ENCODE peak calls at places on chromosomes 13 and 19, in nine cellular contexts. One of them, this sample, is unnamed.

GRCh38 chr19:6221878-6222746 is 57.7 kb downstream of the MLLT1 start:
- DNase-seq in A172: no peak
- DNase-seq in NCI-H1092 treated with DMSO at 0.1 percent for 48 hours: no peak
- DNase-seq in SHP77 treated with DMSO at 0.1 percent for 48 hours: no peak
- DNase-seq in left cardiac atrium: no peak
- DNase-seq in HT-29: no peak
- DNase-seq in body of pancreas: peak; percentile 29
- DNase-seq in HEK293T: no peak
- DNase-seq in iPS DF 19.7: no peak
- DNase-seq in this sample: no peak

GRCh38 chr19:47778954-47779351 is 450 bp downstream of the SELENOW start:
- DNase-seq in HT-29: peak; percentile 63
- DNase-seq in HEK293T: no peak
- DNase-seq in iPS DF 19.7: no peak
- DNase-seq in body of pancreas: no peak
- DNase-seq in A172: no peak
- DNase-seq in SHP77 treated with DMSO at 0.1 percent for 48 hours: no peak
- DNase-seq in left cardiac atrium: peak; percentile 39
- DNase-seq in NCI-H1092 treated with DMSO at 0.1 percent for 48 hours: no peak
- DNase-seq in this sample: no peak

GRCh38 chr19:8887364-8887763 is 55.2 kb downstream of the MBD3L1 start:
- DNase-seq in HEK293T: no peak
- DNase-seq in left cardiac atrium: no peak
- DNase-seq in HT-29: no peak
- DNase-seq in A172: no peak
- DNase-seq in body of pancreas: no peak
- DNase-seq in SHP77 treated with DMSO at 0.1 percent for 48 hours: no peak
- DNase-seq in NCI-H1092 treated with DMSO at 0.1 percent for 48 hours: no peak
- DNase-seq in iPS DF 19.7: no peak
- DNase-seq in this sample: no peak

GRCh38 chr13:25882732-25883357 is 169.0 kb downstream of the SHISA2 start:
- DNase-seq in iPS DF 19.7: no peak
- DNase-seq in left cardiac atrium: no peak
- DNase-seq in HEK293T: no peak
- DNase-seq in A172: no peak
- DNase-seq in SHP77 treated with DMSO at 0.1 percent for 48 hours: no peak
- DNase-seq in HT-29: no peak
- DNase-seq in body of pancreas: no peak
- DNase-seq in NCI-H1092 treated with DMSO at 0.1 percent for 48 hours: peak; percentile 20
- DNase-seq in this sample: peak; percentile 30

GRCh38 chr13:114005206-114005720 is 31.4 kb upstream of the C13orf46 start:
- DNase-seq in body of pancreas: no peak
- DNase-seq in HEK293T: no peak
- DNase-seq in left cardiac atrium: peak; percentile 18
- DNase-seq in NCI-H1092 treated with DMSO at 0.1 percent for 48 hours: no peak
- DNase-seq in iPS DF 19.7: no peak
- DNase-seq in A172: peak; percentile 28
- DNase-seq in SHP77 treated with DMSO at 0.1 percent for 48 hours: no peak
- DNase-seq in HT-29: no peak
- DNase-seq in this sample: no peak

GRCh38 chr19:1767464-1767933 is 14.2 kb downstream of the ONECUT3 start:
- DNase-seq in iPS DF 19.7: no peak
- DNase-seq in left cardiac atrium: no peak
- DNase-seq in NCI-H1092 treated with DMSO at 0.1 percent for 48 hours: no peak
- DNase-seq in A172: no peak
- DNase-seq in SHP77 treated with DMSO at 0.1 percent for 48 hours: no peak
- DNase-seq in HEK293T: peak; percentile 84
- DNase-seq in HT-29: no peak
- DNase-seq in body of pancreas: peak; percentile 33
- DNase-seq in this sample: no peak

GRCh38 chr13:101757446-101758039 is 305.1 kb downstream of the ITGBL1 start:
- DNase-seq in left cardiac atrium: no peak
- DNase-seq in HT-29: peak; percentile 69
- DNase-seq in A172: peak; percentile 51
- DNase-seq in body of pancreas: no peak
- DNase-seq in NCI-H1092 treated with DMSO at 0.1 percent for 48 hours: peak; percentile 78
- DNase-seq in iPS DF 19.7: no peak
- DNase-seq in SHP77 treated with DMSO at 0.1 percent for 48 hours: peak; percentile 57
- DNase-seq in HEK293T: peak; percentile 3
- DNase-seq in this sample: peak; percentile 9

GRCh38 chr13:94309997-94310842 is 169.3 kb downstream of the DCT start:
- DNase-seq in left cardiac atrium: no peak
- DNase-seq in iPS DF 19.7: no peak
- DNase-seq in HEK293T: no peak
- DNase-seq in body of pancreas: no peak
- DNase-seq in SHP77 treated with DMSO at 0.1 percent for 48 hours: no peak
- DNase-seq in HT-29: no peak
- DNase-seq in A172: peak; percentile 95
- DNase-seq in NCI-H1092 treated with DMSO at 0.1 percent for 48 hours: no peak
- DNase-seq in this sample: no peak

GRCh38 chr13:74966814-74967213 is 515.2 kb downstream of the TBC1D4 start:
- DNase-seq in SHP77 treated with DMSO at 0.1 percent for 48 hours: no peak
- DNase-seq in NCI-H1092 treated with DMSO at 0.1 percent for 48 hours: peak; percentile 22
- DNase-seq in iPS DF 19.7: no peak
- DNase-seq in A172: no peak
- DNase-seq in left cardiac atrium: no peak
- DNase-seq in HT-29: no peak
- DNase-seq in body of pancreas: no peak
- DNase-seq in HEK293T: no peak
- DNase-seq in this sample: no peak

GRCh38 chr13:27918041-27918917 is 1.5 kb upstream of the PDX1 start:
- DNase-seq in HEK293T: no peak
- DNase-seq in A172: no peak
- DNase-seq in HT-29: no peak
- DNase-seq in iPS DF 19.7: no peak
- DNase-seq in body of pancreas: peak; percentile 56
- DNase-seq in left cardiac atrium: no peak
- DNase-seq in NCI-H1092 treated with DMSO at 0.1 percent for 48 hours: no peak
- DNase-seq in SHP77 treated with DMSO at 0.1 percent for 48 hours: no peak
- DNase-seq in this sample: no peak

GRCh38 chr13:26401578-26402021 is 147.7 kb downstream of the CDK8 start:
- DNase-seq in NCI-H1092 treated with DMSO at 0.1 percent for 48 hours: no peak
- DNase-seq in body of pancreas: no peak
- DNase-seq in left cardiac atrium: no peak
- DNase-seq in A172: no peak
- DNase-seq in HEK293T: no peak
- DNase-seq in HT-29: no peak
- DNase-seq in iPS DF 19.7: no peak
- DNase-seq in SHP77 treated with DMSO at 0.1 percent for 48 hours: no peak
- DNase-seq in this sample: no peak

GRCh38 chr13:113951246-113951999 is 22.5 kb downstream of the C13orf46 start:
- DNase-seq in A172: no peak
- DNase-seq in left cardiac atrium: peak; percentile 90
- DNase-seq in HT-29: peak; percentile 95
- DNase-seq in HEK293T: peak; percentile 30
- DNase-seq in SHP77 treated with DMSO at 0.1 percent for 48 hours: peak; percentile 37
- DNase-seq in NCI-H1092 treated with DMSO at 0.1 percent for 48 hours: peak; percentile 51
- DNase-seq in iPS DF 19.7: no peak
- DNase-seq in body of pancreas: peak; percentile 88
- DNase-seq in this sample: peak; percentile 15

GRCh38 chr13:98853791-98854191 is 101.3 kb upstream of the SLC15A1 start:
- DNase-seq in body of pancreas: no peak
- DNase-seq in HT-29: no peak
- DNase-seq in HEK293T: no peak
- DNase-seq in left cardiac atrium: no peak
- DNase-seq in SHP77 treated with DMSO at 0.1 percent for 48 hours: peak; percentile 28
- DNase-seq in A172: no peak
- DNase-seq in NCI-H1092 treated with DMSO at 0.1 percent for 48 hours: no peak
- DNase-seq in iPS DF 19.7: no peak
- DNase-seq in this sample: no peak